ENCODE peak calls at places on chromosomes 5 and 9, in five cellular contexts. X is A549, T is heart left ventricle, Q is thoracic aorta, L is neural progenitor cell. C is an unnamed sample.

GRCh38 chr5:132283423-132284043 is 10.7 kb upstream of the SLC22A4 start:
- DNase-seq in T (no peak), X (peak), Q (no peak), L (no peak), C (peak)

GRCh38 chr5:25694805-25695204 is 1050.0 kb upstream of the CDH10 start:
- DNase-seq in L (no peak), X (no peak), Q (no peak), T (no peak), C (no peak)

GRCh38 chr5:5421149-5421960 is 1.1 kb upstream of the ICE1 start:
- DNase-seq in X (no peak), T (no peak), Q (no peak), L (no peak), C (no peak)

GRCh38 chr5:38994329-38994927 is 79.8 kb downstream of the RICTOR start:
- DNase-seq in X (peak), L (peak), Q (no peak), T (no peak), C (no peak)

GRCh38 chr5:33476992-33477391 is 36.2 kb downstream of the TARS1 start:
- DNase-seq in Q (no peak), T (no peak), X (no peak), L (no peak), C (no peak)

GRCh38 chr5:135667662-135668061 is 88.9 kb upstream of the CXCL14 start:
- DNase-seq in Q (no peak), L (no peak), T (no peak), X (no peak), C (no peak)

GRCh38 chr9:76932778-76933177 is 26.9 kb upstream of the PRUNE2 start:
- DNase-seq in X (no peak), T (no peak), L (no peak), Q (no peak), C (no peak)

GRCh38 chr9:110207071-110207923 is 662 bp downstream of the C9orf152 start:
- DNase-seq in L (no peak), T (no peak), X (no peak), Q (no peak), C (no peak)

GRCh38 chr5:111411321-111411720 is 101.0 kb downstream of the STARD4 start:
- DNase-seq in T (no peak), X (no peak), L (no peak), Q (no peak), C (no peak)

GRCh38 chr5:106843812-106844416 is 826.8 kb downstream of the EFNA5 start:
- DNase-seq in X (peak), T (no peak), Q (no peak), L (peak), C (no peak)

GRCh38 chr5:91443761-91444467 is 60.8 kb upstream of the ARRDC3 start:
- DNase-seq in T (no peak), Q (no peak), X (no peak), L (no peak), C (no peak)

GRCh38 chr5:110106750-110107149 is 417.0 kb downstream of the MAN2A1 start:
- DNase-seq in Q (no peak), X (no peak), T (no peak), L (no peak), C (no peak)

GRCh38 chr9:69171049-69171448 is 3.0 kb upstream of the TJP2 start:
- DNase-seq in X (no peak), Q (no peak), T (no peak), L (no peak), C (no peak)

GRCh38 chr5:178662541-178662860 is 35.7 kb upstream of the CLK4 start:
- DNase-seq in L (no peak), X (no peak), Q (no peak), T (no peak), C (no peak)
- TF ChIP-seq CTCF in L (no peak), X (no peak), Q (no peak), T (no peak), C (no peak)

GRCh38 chr5:122156724-122157325 is 27.5 kb downstream of the ZNF474 start:
- DNase-seq in L (peak), Q (no peak), X (peak), T (no peak), C (no peak)
- TF ChIP-seq CTCF in L (peak), Q (no peak), X (peak), T (peak), C (no peak)

GRCh38 chr5:24691073-24691472 is 46.3 kb upstream of the CDH10 start:
- DNase-seq in Q (no peak), L (no peak), T (no peak), X (no peak), C (no peak)
- TF ChIP-seq CTCF in Q (no peak), L (no peak), T (no peak), X (no peak), C (no peak)

GRCh38 chr9:130156672-130157071 is 15.5 kb upstream of the NCS1 start:
- DNase-seq in Q (no peak), L (no peak), X (peak), T (no peak), C (no peak)
- TF ChIP-seq CTCF in Q (peak), L (no peak), X (peak), T (no peak), C (no peak)

DNA sequence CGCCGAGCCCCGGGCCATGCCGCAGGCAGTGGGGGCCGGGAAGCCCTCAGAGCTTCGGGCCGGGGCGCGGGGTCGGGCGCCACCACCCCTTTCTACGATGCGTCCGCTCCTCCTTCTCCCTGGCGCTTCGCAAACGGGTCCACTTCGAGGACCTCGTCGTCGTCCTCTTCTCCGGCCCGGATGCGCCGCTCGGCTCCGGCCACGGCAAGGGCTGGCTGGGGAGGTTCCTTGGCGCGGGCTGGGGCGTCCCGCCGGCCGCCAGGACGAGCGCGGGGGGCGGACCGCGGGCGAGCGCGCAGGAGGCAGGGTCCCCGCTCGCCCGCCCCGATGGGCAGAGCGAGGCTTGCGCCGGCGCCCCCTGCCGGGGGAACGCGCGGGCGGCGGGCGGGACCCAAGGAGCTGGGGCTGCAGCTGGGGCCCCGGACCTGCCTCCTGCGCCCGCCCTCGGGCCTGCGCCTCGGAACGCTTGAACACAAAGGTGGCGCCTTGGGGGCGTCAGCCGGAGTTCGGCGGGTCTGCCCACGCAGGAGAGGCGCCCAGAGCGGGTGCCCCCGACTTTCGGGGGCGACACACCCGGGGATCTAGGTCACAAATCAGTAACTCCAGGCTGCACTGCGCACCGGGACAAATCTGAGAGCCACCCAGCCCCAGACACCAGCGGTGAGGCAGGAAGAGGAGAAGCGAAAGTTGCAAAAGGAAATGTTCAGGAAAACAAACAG is at the start of gene ROR2:
- DNase-seq in Q (no peak), L (peak), T (peak), X (peak), C (peak)
- TF ChIP-seq CTCF in Q (no peak), L (peak), T (peak), X (peak), C (no peak)

GRCh38 chr9:108756746-108757490 is 98.9 kb downstream of the ACTL7B start:
- DNase-seq in L (peak), Q (no peak), T (no peak), X (no peak), C (no peak)
- TF ChIP-seq CTCF in L (peak), Q (no peak), T (no peak), X (peak), C (no peak)

GRCh38 chr9:136667940-136668760 is 5.4 kb downstream of the EGFL7 start:
- DNase-seq in T (no peak), L (no peak), X (no peak), Q (no peak), C (no peak)
- TF ChIP-seq CTCF in T (no peak), L (no peak), X (no peak), Q (no peak), C (no peak)

GRCh38 chr9:95116002-95116819 is 201.3 kb downstream of the FANCC start:
- DNase-seq in Q (no peak), L (peak), T (no peak), X (peak), C (no peak)
- TF ChIP-seq CTCF in Q (peak), L (peak), T (peak), X (peak), C (no peak)

GRCh38 chr9:15553528-15553898 is 670 bp downstream of the CCDC171 start:
- DNase-seq in T (no peak), X (no peak), L (no peak), Q (no peak), C (no peak)
- TF ChIP-seq CTCF in T (no peak), X (no peak), L (no peak), Q (no peak), C (no peak)

DNA sequence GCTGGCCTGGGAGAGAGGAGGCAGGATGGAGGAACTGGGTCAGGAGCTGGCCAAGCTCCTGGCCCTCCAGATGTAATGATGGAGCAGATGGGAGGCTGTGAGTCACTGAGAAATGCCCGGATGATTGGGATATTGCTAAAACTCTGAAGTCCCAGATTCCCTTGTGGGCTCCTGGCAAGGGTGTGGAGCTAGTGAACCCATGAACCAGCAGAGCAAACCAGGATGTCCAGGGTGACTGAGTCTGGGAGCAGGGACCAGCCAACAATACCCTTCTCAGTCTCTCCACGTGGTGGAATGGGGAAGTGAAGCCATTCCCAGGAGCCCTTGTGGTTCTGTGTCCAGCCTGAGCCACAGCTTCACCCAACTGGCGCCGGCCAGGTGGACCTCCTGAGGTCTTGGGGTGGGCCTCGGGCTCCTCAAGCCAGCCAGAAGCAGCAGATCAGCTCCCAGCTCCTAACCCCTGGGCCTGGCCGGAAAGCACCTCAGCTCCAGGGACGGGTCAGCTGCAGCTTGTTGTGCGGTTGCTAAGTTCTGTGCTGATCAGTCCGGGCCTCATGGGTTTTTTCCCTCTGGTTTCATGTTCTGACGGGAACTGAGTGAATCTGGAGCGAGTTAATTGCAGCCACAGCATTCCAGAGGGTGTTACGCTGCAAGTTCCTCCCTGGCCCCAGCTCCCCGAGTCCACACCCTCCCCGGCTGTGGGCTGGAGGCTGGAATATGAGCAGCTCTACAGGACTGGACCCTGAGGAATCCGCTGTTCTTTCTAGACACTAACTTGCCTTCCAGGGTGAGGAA is 37.6 kb downstream of the DUSP1 start:
- DNase-seq in X (no peak), L (peak), Q (peak), T (peak), C (peak)
- TF ChIP-seq CTCF in X (no peak), L (no peak), Q (peak), T (no peak), C (no peak)